ENCODE peak calls at places on chromosomes 12 and 14, in nine cellular contexts. O is EL, C is ureter, J is non-pigmented ciliary epithelial cell, U is AG10803, K is B cell, E is kidney glomerular epithelial cell, Z is iris pigment epithelial cell, S is A549. D is an unnamed sample.

GRCh38 chr14:68958553-68958952 is 20.5 kb downstream of the ACTN1 start:
- DNase-seq in Z (no peak), S (no peak), U (peak), O (peak), J (no peak), C (no peak), K (no peak), E (no peak), D (peak)

GRCh38 chr14:77649326-77649725 is 32.9 kb upstream of the SPTLC2 start:
- DNase-seq in O (no peak), U (peak), K (no peak), C (no peak), Z (no peak), S (no peak), E (no peak), J (no peak), D (no peak)

GRCh38 chr12:125890983-125891382 is 825.7 kb downstream of the AACS start:
- DNase-seq in O (no peak), E (no peak), J (peak), S (no peak), U (no peak), C (no peak), Z (peak), K (no peak), D (peak)

GRCh38 chr12:126051611-126052107 is 986.4 kb downstream of the AACS start:
- DNase-seq in E (peak), J (no peak), Z (peak), U (peak), C (no peak), S (no peak), K (no peak), O (no peak), D (peak)

GRCh38 chr12:54216580-54217308 is 28.0 kb upstream of the SMUG1 start:
- DNase-seq in E (peak), U (peak), K (peak), O (peak), Z (peak), J (no peak), S (peak), C (peak), D (peak)

GRCh38 chr12:77010637-77011548 is 54.5 kb downstream of the E2F7 start:
- DNase-seq in K (peak), O (peak), C (peak), Z (peak), J (no peak), E (peak), U (peak), S (peak), D (peak)

GRCh38 chr12:75921687-75922289 is 109.8 kb downstream of the PHLDA1 start:
- DNase-seq in Z (no peak), E (no peak), C (no peak), U (no peak), O (no peak), S (no peak), J (no peak), K (no peak), D (no peak)

GRCh38 chr14:77303417-77304156 is 17.1 kb downstream of the POMT2 start:
- DNase-seq in E (peak), U (peak), J (peak), S (peak), K (no peak), O (peak), C (peak), Z (peak), D (peak)

GRCh38 chr14:98964171-98964570 is 307.8 kb downstream of the BCL11B start:
- DNase-seq in E (no peak), K (no peak), O (no peak), U (no peak), C (no peak), Z (no peak), S (no peak), J (no peak), D (no peak)

GRCh38 chr12:114430306-114430705 is 24.4 kb upstream of the TBX5 start:
- DNase-seq in O (peak), S (no peak), J (peak), K (no peak), E (no peak), C (no peak), Z (peak), U (peak), D (peak)

GRCh38 chr12:66861157-66861750 is 182.4 kb upstream of the GRIP1 start:
- DNase-seq in Z (peak), O (peak), K (peak), J (peak), U (peak), C (peak), S (peak), E (peak), D (peak)

GRCh38 chr14:104100171-104101085 is 14.9 kb downstream of the ASPG start:
- DNase-seq in Z (no peak), S (no peak), K (no peak), J (no peak), E (no peak), C (no peak), O (no peak), U (no peak), D (no peak)

GRCh38 chr14:103856105-103856504 is 8.7 kb upstream of the PPP1R13B start:
- DNase-seq in Z (no peak), S (no peak), C (no peak), K (no peak), E (no peak), J (no peak), O (no peak), U (no peak), D (no peak)

GRCh38 chr12:30145351-30146017 is 361.7 kb upstream of the TMTC1 start:
- DNase-seq in E (peak), K (no peak), S (no peak), J (no peak), U (no peak), C (no peak), Z (peak), O (peak), D (peak)

GRCh38 chr12:11607313-11608081 is 42.0 kb upstream of the ETV6 start:
- DNase-seq in E (no peak), S (no peak), J (no peak), Z (peak), O (peak), K (no peak), C (no peak), U (peak), D (peak)

GRCh38 chr12:104656921-104657320 is 200.2 kb downstream of the CHST11 start:
- DNase-seq in E (no peak), U (peak), O (no peak), J (no peak), K (no peak), Z (peak), S (no peak), C (no peak), D (no peak)

GRCh38 chr14:95291859-95292542 is 27.7 kb downstream of the CLMN start:
- DNase-seq in S (no peak), O (peak), K (no peak), Z (peak), E (no peak), C (no peak), J (no peak), U (peak), D (peak)

GRCh38 chr14:102293784-102294183 is 11.2 kb downstream of the MOK start:
- DNase-seq in O (no peak), U (no peak), E (peak), C (no peak), J (no peak), K (no peak), S (no peak), Z (peak), D (peak)

GRCh38 chr14:69315302-69315701 is 55.3 kb downstream of the GALNT16 start:
- DNase-seq in E (no peak), K (no peak), U (no peak), J (no peak), Z (no peak), C (no peak), O (no peak), S (no peak), D (no peak)

GRCh38 chr12:49887536-49888401 is 15.9 kb downstream of the FAIM2 start:
- DNase-seq in O (no peak), U (no peak), S (no peak), K (peak), C (no peak), Z (no peak), J (no peak), E (no peak), D (no peak)

GRCh38 chr12:64051057-64051456 is 171.0 kb downstream of the KICS2 start:
- DNase-seq in K (no peak), S (no peak), U (no peak), Z (no peak), E (no peak), J (no peak), O (no peak), C (no peak), D (no peak)

GRCh38 chr12:113161415-113162016 is 12.0 kb downstream of the CFAP73 start:
- DNase-seq in J (no peak), U (no peak), Z (peak), C (no peak), O (peak), K (no peak), S (peak), E (no peak), D (peak)

GRCh38 chr14:53630336-53630735 is 326.3 kb downstream of the BMP4 start:
- DNase-seq in U (no peak), C (no peak), O (no peak), J (no peak), K (no peak), Z (no peak), E (peak), S (no peak), D (peak)